ENCODE peak calls at places on chromosome 16, in four cellular contexts. One of them, this sample, is unnamed.
A peak's percentile ranks its signal among the peaks of the same experiment; 100 is the strongest.

GRCh38 chr16:22624038-22624656 is 113.5 kb downstream of the NPIPB5 start:
- DNase-seq in stimulated activated CD4-positive, alpha-beta T cell treated with anti-CD3 and anti-CD28 coated beads, Interleukin-1b, Interleukin-23, amount 100 ng/mL, for 24 hours: no peak
- DNase-seq in stimulated activated naive CD8-positive, alpha-beta T cell treated with anti-CD3 and anti-CD28 coated beads, Interleukin-15, Interleukin-2, amounts not matched to agents 100 U/mL and 50 U/mL, for 24 hours: no peak
- DNase-seq in frontal cortex: no peak
- DNase-seq in this sample: no peak

GRCh38 chr16:4750896-4751295 is 16.1 kb downstream of the ZNF500 start:
- DNase-seq in stimulated activated CD4-positive, alpha-beta T cell treated with anti-CD3 and anti-CD28 coated beads, Interleukin-1b, Interleukin-23, amount 100 ng/mL, for 24 hours: no peak
- DNase-seq in stimulated activated naive CD8-positive, alpha-beta T cell treated with anti-CD3 and anti-CD28 coated beads, Interleukin-15, Interleukin-2, amounts not matched to agents 100 U/mL and 50 U/mL, for 24 hours: no peak
- DNase-seq in frontal cortex: no peak
- DNase-seq in this sample: no peak

GRCh38 chr16:2702871-2703745 is 16.9 kb downstream of the PRSS27 start:
- DNase-seq in stimulated activated CD4-positive, alpha-beta T cell treated with anti-CD3 and anti-CD28 coated beads, Interleukin-1b, Interleukin-23, amount 100 ng/mL, for 24 hours: no peak
- DNase-seq in stimulated activated naive CD8-positive, alpha-beta T cell treated with anti-CD3 and anti-CD28 coated beads, Interleukin-15, Interleukin-2, amounts not matched to agents 100 U/mL and 50 U/mL, for 24 hours: no peak
- DNase-seq in frontal cortex: no peak
- DNase-seq in this sample: no peak

GRCh38 chr16:72532896-72533295 is 360.9 kb upstream of the PMFBP1 start:
- DNase-seq in stimulated activated CD4-positive, alpha-beta T cell treated with anti-CD3 and anti-CD28 coated beads, Interleukin-1b, Interleukin-23, amount 100 ng/mL, for 24 hours: no peak
- DNase-seq in stimulated activated naive CD8-positive, alpha-beta T cell treated with anti-CD3 and anti-CD28 coated beads, Interleukin-15, Interleukin-2, amounts not matched to agents 100 U/mL and 50 U/mL, for 24 hours: no peak
- DNase-seq in frontal cortex: no peak
- DNase-seq in this sample: no peak

GRCh38 chr16:11913425-11914079 is 2.2 kb downstream of the GSPT1 start:
- DNase-seq in stimulated activated CD4-positive, alpha-beta T cell treated with anti-CD3 and anti-CD28 coated beads, Interleukin-1b, Interleukin-23, amount 100 ng/mL, for 24 hours: no peak
- DNase-seq in stimulated activated naive CD8-positive, alpha-beta T cell treated with anti-CD3 and anti-CD28 coated beads, Interleukin-15, Interleukin-2, amounts not matched to agents 100 U/mL and 50 U/mL, for 24 hours: peak; percentile 14
- DNase-seq in frontal cortex: no peak
- DNase-seq in this sample: no peak

GRCh38 chr16:19868421-19868820 is 16.2 kb downstream of the GPRC5B start:
- DNase-seq in stimulated activated CD4-positive, alpha-beta T cell treated with anti-CD3 and anti-CD28 coated beads, Interleukin-1b, Interleukin-23, amount 100 ng/mL, for 24 hours: no peak
- DNase-seq in stimulated activated naive CD8-positive, alpha-beta T cell treated with anti-CD3 and anti-CD28 coated beads, Interleukin-15, Interleukin-2, amounts not matched to agents 100 U/mL and 50 U/mL, for 24 hours: no peak
- DNase-seq in frontal cortex: no peak
- DNase-seq in this sample: no peak

GRCh38 chr16:87126403-87127025 is 190.7 kb downstream of the C16orf95 start:
- DNase-seq in stimulated activated CD4-positive, alpha-beta T cell treated with anti-CD3 and anti-CD28 coated beads, Interleukin-1b, Interleukin-23, amount 100 ng/mL, for 24 hours: no peak
- DNase-seq in stimulated activated naive CD8-positive, alpha-beta T cell treated with anti-CD3 and anti-CD28 coated beads, Interleukin-15, Interleukin-2, amounts not matched to agents 100 U/mL and 50 U/mL, for 24 hours: no peak
- DNase-seq in frontal cortex: no peak
- DNase-seq in this sample: no peak

GRCh38 chr16:84438971-84439696 is 65.3 kb downstream of the MEAK7 start:
- DNase-seq in stimulated activated CD4-positive, alpha-beta T cell treated with anti-CD3 and anti-CD28 coated beads, Interleukin-1b, Interleukin-23, amount 100 ng/mL, for 24 hours: no peak
- DNase-seq in stimulated activated naive CD8-positive, alpha-beta T cell treated with anti-CD3 and anti-CD28 coated beads, Interleukin-15, Interleukin-2, amounts not matched to agents 100 U/mL and 50 U/mL, for 24 hours: no peak
- DNase-seq in frontal cortex: no peak
- DNase-seq in this sample: no peak

GRCh38 chr16:4116328-4117249 is at the start of gene ADCY9:
- DNase-seq in stimulated activated CD4-positive, alpha-beta T cell treated with anti-CD3 and anti-CD28 coated beads, Interleukin-1b, Interleukin-23, amount 100 ng/mL, for 24 hours: peak; percentile 59
- DNase-seq in stimulated activated naive CD8-positive, alpha-beta T cell treated with anti-CD3 and anti-CD28 coated beads, Interleukin-15, Interleukin-2, amounts not matched to agents 100 U/mL and 50 U/mL, for 24 hours: peak; percentile 80
- DNase-seq in frontal cortex: peak; percentile 97
- DNase-seq in this sample: no peak

GRCh38 chr16:30533146-30533522 is 1.5 kb downstream of the ZNF747 start:
- DNase-seq in stimulated activated CD4-positive, alpha-beta T cell treated with anti-CD3 and anti-CD28 coated beads, Interleukin-1b, Interleukin-23, amount 100 ng/mL, for 24 hours: no peak
- DNase-seq in stimulated activated naive CD8-positive, alpha-beta T cell treated with anti-CD3 and anti-CD28 coated beads, Interleukin-15, Interleukin-2, amounts not matched to agents 100 U/mL and 50 U/mL, for 24 hours: no peak
- DNase-seq in frontal cortex: no peak
- DNase-seq in this sample: no peak

GRCh38 chr16:64238576-64238975 is 883.3 kb downstream of the CDH11 start:
- DNase-seq in stimulated activated CD4-positive, alpha-beta T cell treated with anti-CD3 and anti-CD28 coated beads, Interleukin-1b, Interleukin-23, amount 100 ng/mL, for 24 hours: no peak
- DNase-seq in stimulated activated naive CD8-positive, alpha-beta T cell treated with anti-CD3 and anti-CD28 coated beads, Interleukin-15, Interleukin-2, amounts not matched to agents 100 U/mL and 50 U/mL, for 24 hours: no peak
- DNase-seq in frontal cortex: no peak
- DNase-seq in this sample: no peak

GRCh38 chr16:65793781-65794180 is 572.7 kb upstream of the CDH5 start:
- DNase-seq in stimulated activated CD4-positive, alpha-beta T cell treated with anti-CD3 and anti-CD28 coated beads, Interleukin-1b, Interleukin-23, amount 100 ng/mL, for 24 hours: no peak
- DNase-seq in stimulated activated naive CD8-positive, alpha-beta T cell treated with anti-CD3 and anti-CD28 coated beads, Interleukin-15, Interleukin-2, amounts not matched to agents 100 U/mL and 50 U/mL, for 24 hours: no peak
- DNase-seq in frontal cortex: no peak
- DNase-seq in this sample: no peak

GRCh38 chr16:66880288-66881013 is at the start of gene PDP2:
- DNase-seq in stimulated activated CD4-positive, alpha-beta T cell treated with anti-CD3 and anti-CD28 coated beads, Interleukin-1b, Interleukin-23, amount 100 ng/mL, for 24 hours: peak; percentile 86
- DNase-seq in stimulated activated naive CD8-positive, alpha-beta T cell treated with anti-CD3 and anti-CD28 coated beads, Interleukin-15, Interleukin-2, amounts not matched to agents 100 U/mL and 50 U/mL, for 24 hours: peak; percentile 93
- DNase-seq in frontal cortex: peak; percentile 88
- DNase-seq in this sample: peak; percentile 90

GRCh38 chr16:73949574-73950348 is 346.9 kb upstream of the PSMD7 start:
- DNase-seq in stimulated activated CD4-positive, alpha-beta T cell treated with anti-CD3 and anti-CD28 coated beads, Interleukin-1b, Interleukin-23, amount 100 ng/mL, for 24 hours: no peak
- DNase-seq in stimulated activated naive CD8-positive, alpha-beta T cell treated with anti-CD3 and anti-CD28 coated beads, Interleukin-15, Interleukin-2, amounts not matched to agents 100 U/mL and 50 U/mL, for 24 hours: no peak
- DNase-seq in frontal cortex: peak; percentile 35
- DNase-seq in this sample: no peak

GRCh38 chr16:87570938-87571867 is 31.1 kb upstream of the JPH3 start:
- DNase-seq in stimulated activated CD4-positive, alpha-beta T cell treated with anti-CD3 and anti-CD28 coated beads, Interleukin-1b, Interleukin-23, amount 100 ng/mL, for 24 hours: no peak
- DNase-seq in stimulated activated naive CD8-positive, alpha-beta T cell treated with anti-CD3 and anti-CD28 coated beads, Interleukin-15, Interleukin-2, amounts not matched to agents 100 U/mL and 50 U/mL, for 24 hours: peak; percentile 33
- DNase-seq in frontal cortex: peak; percentile 63
- DNase-seq in this sample: no peak

GRCh38 chr16:2867661-2867986 is 9.7 kb upstream of the PRSS22 start:
- DNase-seq in stimulated activated CD4-positive, alpha-beta T cell treated with anti-CD3 and anti-CD28 coated beads, Interleukin-1b, Interleukin-23, amount 100 ng/mL, for 24 hours: no peak
- DNase-seq in stimulated activated naive CD8-positive, alpha-beta T cell treated with anti-CD3 and anti-CD28 coated beads, Interleukin-15, Interleukin-2, amounts not matched to agents 100 U/mL and 50 U/mL, for 24 hours: no peak
- DNase-seq in frontal cortex: no peak
- DNase-seq in this sample: no peak

GRCh38 chr16:57970971-57971370 is at the start of gene CNGB1:
- DNase-seq in stimulated activated CD4-positive, alpha-beta T cell treated with anti-CD3 and anti-CD28 coated beads, Interleukin-1b, Interleukin-23, amount 100 ng/mL, for 24 hours: no peak
- DNase-seq in stimulated activated naive CD8-positive, alpha-beta T cell treated with anti-CD3 and anti-CD28 coated beads, Interleukin-15, Interleukin-2, amounts not matched to agents 100 U/mL and 50 U/mL, for 24 hours: no peak
- DNase-seq in frontal cortex: no peak
- DNase-seq in this sample: no peak

GRCh38 chr16:67260426-67261063 is 11.8 kb downstream of the SLC9A5 start:
- DNase-seq in stimulated activated CD4-positive, alpha-beta T cell treated with anti-CD3 and anti-CD28 coated beads, Interleukin-1b, Interleukin-23, amount 100 ng/mL, for 24 hours: no peak
- DNase-seq in stimulated activated naive CD8-positive, alpha-beta T cell treated with anti-CD3 and anti-CD28 coated beads, Interleukin-15, Interleukin-2, amounts not matched to agents 100 U/mL and 50 U/mL, for 24 hours: no peak
- DNase-seq in frontal cortex: no peak
- DNase-seq in this sample: no peak

GRCh38 chr16:3748307-3748706 is 31.0 kb upstream of the TRAP1 start:
- DNase-seq in stimulated activated CD4-positive, alpha-beta T cell treated with anti-CD3 and anti-CD28 coated beads, Interleukin-1b, Interleukin-23, amount 100 ng/mL, for 24 hours: no peak
- DNase-seq in stimulated activated naive CD8-positive, alpha-beta T cell treated with anti-CD3 and anti-CD28 coated beads, Interleukin-15, Interleukin-2, amounts not matched to agents 100 U/mL and 50 U/mL, for 24 hours: no peak
- DNase-seq in frontal cortex: no peak
- DNase-seq in this sample: no peak

GRCh38 chr16:30904114-30904780 is 7.8 kb downstream of the CTF1 start:
- DNase-seq in stimulated activated CD4-positive, alpha-beta T cell treated with anti-CD3 and anti-CD28 coated beads, Interleukin-1b, Interleukin-23, amount 100 ng/mL, for 24 hours: no peak
- DNase-seq in stimulated activated naive CD8-positive, alpha-beta T cell treated with anti-CD3 and anti-CD28 coated beads, Interleukin-15, Interleukin-2, amounts not matched to agents 100 U/mL and 50 U/mL, for 24 hours: no peak
- DNase-seq in frontal cortex: no peak
- DNase-seq in this sample: no peak

GRCh38 chr16:30382398-30383015 is at the start of gene SEPTIN1:
- DNase-seq in stimulated activated CD4-positive, alpha-beta T cell treated with anti-CD3 and anti-CD28 coated beads, Interleukin-1b, Interleukin-23, amount 100 ng/mL, for 24 hours: peak; percentile 58
- DNase-seq in stimulated activated naive CD8-positive, alpha-beta T cell treated with anti-CD3 and anti-CD28 coated beads, Interleukin-15, Interleukin-2, amounts not matched to agents 100 U/mL and 50 U/mL, for 24 hours: peak; percentile 82
- DNase-seq in frontal cortex: no peak
- DNase-seq in this sample: no peak

GRCh38 chr16:17381784-17382183 is 89.0 kb downstream of the XYLT1 start:
- DNase-seq in stimulated activated CD4-positive, alpha-beta T cell treated with anti-CD3 and anti-CD28 coated beads, Interleukin-1b, Interleukin-23, amount 100 ng/mL, for 24 hours: no peak
- DNase-seq in stimulated activated naive CD8-positive, alpha-beta T cell treated with anti-CD3 and anti-CD28 coated beads, Interleukin-15, Interleukin-2, amounts not matched to agents 100 U/mL and 50 U/mL, for 24 hours: no peak
- DNase-seq in frontal cortex: no peak
- DNase-seq in this sample: no peak

GRCh38 chr16:54239441-54239840 is 47.1 kb downstream of the IRX3 start:
- DNase-seq in stimulated activated CD4-positive, alpha-beta T cell treated with anti-CD3 and anti-CD28 coated beads, Interleukin-1b, Interleukin-23, amount 100 ng/mL, for 24 hours: no peak
- DNase-seq in stimulated activated naive CD8-positive, alpha-beta T cell treated with anti-CD3 and anti-CD28 coated beads, Interleukin-15, Interleukin-2, amounts not matched to agents 100 U/mL and 50 U/mL, for 24 hours: no peak
- DNase-seq in frontal cortex: no peak
- DNase-seq in this sample: no peak

GRCh38 chr16:84670063-84670462 is 21.8 kb downstream of the KLHL36 start:
- DNase-seq in stimulated activated CD4-positive, alpha-beta T cell treated with anti-CD3 and anti-CD28 coated beads, Interleukin-1b, Interleukin-23, amount 100 ng/mL, for 24 hours: no peak
- DNase-seq in stimulated activated naive CD8-positive, alpha-beta T cell treated with anti-CD3 and anti-CD28 coated beads, Interleukin-15, Interleukin-2, amounts not matched to agents 100 U/mL and 50 U/mL, for 24 hours: no peak
- DNase-seq in frontal cortex: no peak
- DNase-seq in this sample: no peak

GRCh38 chr16:87550510-87550961 is 51.8 kb upstream of the JPH3 start:
- DNase-seq in stimulated activated CD4-positive, alpha-beta T cell treated with anti-CD3 and anti-CD28 coated beads, Interleukin-1b, Interleukin-23, amount 100 ng/mL, for 24 hours: peak; percentile 36
- DNase-seq in stimulated activated naive CD8-positive, alpha-beta T cell treated with anti-CD3 and anti-CD28 coated beads, Interleukin-15, Interleukin-2, amounts not matched to agents 100 U/mL and 50 U/mL, for 24 hours: peak; percentile 74
- DNase-seq in frontal cortex: peak; percentile 73
- DNase-seq in this sample: no peak

GRCh38 chr16:84976644-84977400 is 34.5 kb downstream of the ZDHHC7 start:
- DNase-seq in stimulated activated CD4-positive, alpha-beta T cell treated with anti-CD3 and anti-CD28 coated beads, Interleukin-1b, Interleukin-23, amount 100 ng/mL, for 24 hours: no peak
- DNase-seq in stimulated activated naive CD8-positive, alpha-beta T cell treated with anti-CD3 and anti-CD28 coated beads, Interleukin-15, Interleukin-2, amounts not matched to agents 100 U/mL and 50 U/mL, for 24 hours: no peak
- DNase-seq in frontal cortex: no peak
- DNase-seq in this sample: peak; percentile 25

GRCh38 chr16:11133344-11133921 is 122.6 kb downstream of the SOCS1 start:
- DNase-seq in stimulated activated CD4-positive, alpha-beta T cell treated with anti-CD3 and anti-CD28 coated beads, Interleukin-1b, Interleukin-23, amount 100 ng/mL, for 24 hours: no peak
- DNase-seq in stimulated activated naive CD8-positive, alpha-beta T cell treated with anti-CD3 and anti-CD28 coated beads, Interleukin-15, Interleukin-2, amounts not matched to agents 100 U/mL and 50 U/mL, for 24 hours: no peak
- DNase-seq in frontal cortex: peak; percentile 45
- DNase-seq in this sample: no peak

GRCh38 chr16:8998114-8998513 is 34.4 kb upstream of the USP7 start:
- DNase-seq in stimulated activated CD4-positive, alpha-beta T cell treated with anti-CD3 and anti-CD28 coated beads, Interleukin-1b, Interleukin-23, amount 100 ng/mL, for 24 hours: no peak
- DNase-seq in stimulated activated naive CD8-positive, alpha-beta T cell treated with anti-CD3 and anti-CD28 coated beads, Interleukin-15, Interleukin-2, amounts not matched to agents 100 U/mL and 50 U/mL, for 24 hours: no peak
- DNase-seq in frontal cortex: no peak
- DNase-seq in this sample: no peak

GRCh38 chr16:9055115-9055514 is 36.3 kb upstream of the HAPSTR1 start:
- DNase-seq in stimulated activated CD4-positive, alpha-beta T cell treated with anti-CD3 and anti-CD28 coated beads, Interleukin-1b, Interleukin-23, amount 100 ng/mL, for 24 hours: no peak
- DNase-seq in stimulated activated naive CD8-positive, alpha-beta T cell treated with anti-CD3 and anti-CD28 coated beads, Interleukin-15, Interleukin-2, amounts not matched to agents 100 U/mL and 50 U/mL, for 24 hours: no peak
- DNase-seq in frontal cortex: no peak
- DNase-seq in this sample: no peak

GRCh38 chr16:66484453-66485213 is 57.5 kb downstream of the BEAN1 start:
- DNase-seq in stimulated activated CD4-positive, alpha-beta T cell treated with anti-CD3 and anti-CD28 coated beads, Interleukin-1b, Interleukin-23, amount 100 ng/mL, for 24 hours: no peak
- DNase-seq in stimulated activated naive CD8-positive, alpha-beta T cell treated with anti-CD3 and anti-CD28 coated beads, Interleukin-15, Interleukin-2, amounts not matched to agents 100 U/mL and 50 U/mL, for 24 hours: no peak
- DNase-seq in frontal cortex: no peak
- DNase-seq in this sample: no peak

GRCh38 chr16:46748775-46749705 is 896 bp upstream of the MYLK3 start:
- DNase-seq in stimulated activated CD4-positive, alpha-beta T cell treated with anti-CD3 and anti-CD28 coated beads, Interleukin-1b, Interleukin-23, amount 100 ng/mL, for 24 hours: no peak
- DNase-seq in stimulated activated naive CD8-positive, alpha-beta T cell treated with anti-CD3 and anti-CD28 coated beads, Interleukin-15, Interleukin-2, amounts not matched to agents 100 U/mL and 50 U/mL, for 24 hours: no peak
- DNase-seq in frontal cortex: no peak
- DNase-seq in this sample: no peak

GRCh38 chr16:86680137-86680536 is 101.8 kb downstream of the FOXL1 start:
- DNase-seq in stimulated activated CD4-positive, alpha-beta T cell treated with anti-CD3 and anti-CD28 coated beads, Interleukin-1b, Interleukin-23, amount 100 ng/mL, for 24 hours: no peak
- DNase-seq in stimulated activated naive CD8-positive, alpha-beta T cell treated with anti-CD3 and anti-CD28 coated beads, Interleukin-15, Interleukin-2, amounts not matched to agents 100 U/mL and 50 U/mL, for 24 hours: no peak
- DNase-seq in frontal cortex: no peak
- DNase-seq in this sample: no peak